ENCODE peak calls at places on chromosomes 13 and 19, in five cellular contexts. Y is HepG2, S is HCT116, Q is GM12878, O is K562. M is an unnamed sample.

GRCh38 chr19:19900124-19900523 is 622 bp upstream of the ZNF93 start:
- DNase-seq in Y (no peak), S (no peak), Q (no peak), O (peak; percentile 25), M (no peak)

GRCh38 chr19:1104452-1105216 is 840 bp downstream of the GPX4 start:
- DNase-seq in Y (peak; percentile 72), S (no peak), Q (no peak), O (peak; percentile 81), M (peak; percentile 80)

GRCh38 chr19:4754248-4754647 is 30.6 kb upstream of the DPP9 start:
- DNase-seq in Y (no peak), S (no peak), Q (no peak), O (peak; percentile 12), M (no peak)

GRCh38 chr19:13796301-13797057 is 1.2 kb downstream of the ZSWIM4 start:
- DNase-seq in Y (peak; percentile 23), S (peak; percentile 60), Q (no peak), O (peak; percentile 8), M (peak; percentile 28)

GRCh38 chr13:101942038-101942437 is 459.8 kb downstream of the FGF14 start:
- DNase-seq in Y (peak; percentile 7), S (no peak), Q (no peak), O (no peak), M (no peak)

GRCh38 chr19:32200312-32201038 is 144.9 kb upstream of the ZNF507 start:
- DNase-seq in Y (no peak), S (no peak), Q (no peak), O (no peak), M (no peak)

GRCh38 chr19:10861118-10861651 is 10.2 kb upstream of the CARM1 start:
- DNase-seq in Y (peak; percentile 54), S (peak; percentile 31), Q (no peak), O (peak; percentile 40), M (peak; percentile 54)

GRCh38 chr13:110416131-110416584 is 109.1 kb downstream of the COL4A2 start:
- DNase-seq in Y (no peak), S (no peak), Q (no peak), O (no peak), M (no peak)

GRCh38 chr19:8355631-8356402 is 8.1 kb upstream of the ANGPTL4 start:
- DNase-seq in Y (peak; percentile 72), S (peak; percentile 70), Q (no peak), O (peak; percentile 43), M (no peak)

GRCh38 chr19:48006762-48007161 is 12.3 kb downstream of the ELSPBP1 start:
- DNase-seq in Y (peak; percentile 15), S (peak; percentile 32), Q (no peak), O (peak; percentile 52), M (no peak)

GRCh38 chr13:29924482-29924884 is 74.1 kb upstream of the UBL3 start:
- DNase-seq in Y (peak; percentile 44), S (no peak), Q (no peak), O (no peak), M (no peak)

GRCh38 chr13:46530084-46530935 is 22.7 kb upstream of the LRCH1 start:
- DNase-seq in Y (no peak), S (no peak), Q (no peak), O (no peak), M (no peak)

GRCh38 chr13:24802074-24802473 is 38.1 kb downstream of the RNF17 start:
- DNase-seq in Y (no peak), S (no peak), Q (no peak), O (no peak), M (peak; percentile 1)

GRCh38 chr19:1503089-1503924 is 9.5 kb downstream of the ADAMTSL5 start:
- DNase-seq in Y (no peak), S (no peak), Q (no peak), O (peak; percentile 85), M (peak; percentile 35)

GRCh38 chr19:3007975-3008374 is 21.1 kb downstream of the TLE2 start:
- DNase-seq in Y (no peak), S (no peak), Q (no peak), O (no peak), M (no peak)

GRCh38 chr19:50835785-50836542 is 2.6 kb upstream of the KLK15 start:
- DNase-seq in Y (peak; percentile 38), S (peak; percentile 57), Q (peak; percentile 26), O (peak; percentile 96), M (peak; percentile 79)

GRCh38 chr19:30355586-30355985 is 16.6 kb upstream of the ZNF536 start:
- DNase-seq in Y (no peak), S (no peak), Q (no peak), O (no peak), M (no peak)

GRCh38 chr13:95463516-95463915 is 89.0 kb upstream of the CLDN10 start:
- DNase-seq in Y (no peak), S (no peak), Q (no peak), O (no peak), M (no peak)

GRCh38 chr13:40119852-40120251 is 464.4 kb downstream of the COG6 start:
- DNase-seq in Y (no peak), S (no peak), Q (no peak), O (no peak), M (no peak)

GRCh38 chr19:16587031-16588023 is 15.1 kb upstream of the SLC35E1 start:
- DNase-seq in Y (no peak), S (no peak), Q (peak; percentile 84), O (no peak), M (no peak)

GRCh38 chr13:111328111-111328802 is 7.8 kb downstream of the TEX29 start:
- DNase-seq in Y (no peak), S (no peak), Q (no peak), O (no peak), M (no peak)

GRCh38 chr19:27729332-27729731 is 1483.6 kb downstream of the UQCRFS1 start:
- DNase-seq in Y (no peak), S (no peak), Q (no peak), O (no peak), M (no peak)

GRCh38 chr19:29666634-29667389 is 1.6 kb downstream of the PLEKHF1 start:
- DNase-seq in Y (peak; percentile 55), S (no peak), Q (no peak), O (no peak), M (no peak)

GRCh38 chr19:33404916-33405315 is 31.4 kb downstream of the CEBPG start:
- DNase-seq in Y (no peak), S (no peak), Q (no peak), O (no peak), M (no peak)

GRCh38 chr13:114067381-114067885 is 65.0 kb downstream of the RASA3 start:
- DNase-seq in Y (no peak), S (no peak), Q (peak; percentile 87), O (no peak), M (no peak)

GRCh38 chr19:55199620-55200204 is 9.6 kb downstream of the PTPRH start:
- DNase-seq in Y (no peak), S (no peak), Q (no peak), O (no peak), M (no peak)

GRCh38 chr13:60066206-60066605 is 97.5 kb downstream of the DIAPH3 start:
- DNase-seq in Y (no peak), S (no peak), Q (no peak), O (no peak), M (no peak)

GRCh38 chr13:78610381-78610883 is 7.1 kb upstream of the POU4F1 start:
- DNase-seq in Y (no peak), S (no peak), Q (no peak), O (no peak), M (no peak)

GRCh38 chr13:73913043-73913740 is 221.0 kb downstream of the KLF12 start:
- DNase-seq in Y (no peak), S (no peak), Q (no peak), O (no peak), M (no peak)

GRCh38 chr13:41004875-41005693 is 14.0 kb downstream of the ELF1 start:
- DNase-seq in Y (no peak), S (no peak), Q (peak; percentile 79), O (no peak), M (no peak)

GRCh38 chr13:24693862-24694471 is 13.8 kb downstream of the ATP12A start:
- DNase-seq in Y (peak; percentile 60), S (peak; percentile 74), Q (no peak), O (peak; percentile 76), M (peak; percentile 69)

GRCh38 chr19:23345838-23346237 is 49.4 kb downstream of the ZNF91 start:
- DNase-seq in Y (no peak), S (no peak), Q (no peak), O (peak; percentile 10), M (no peak)

GRCh38 chr19:58474291-58474996 is 1.7 kb upstream of the ZNF446 start:
- DNase-seq in Y (no peak), S (no peak), Q (no peak), O (no peak), M (no peak)

GRCh38 chr19:38062959-38063786 is 156.2 kb downstream of the SIPA1L3 start:
- DNase-seq in Y (no peak), S (no peak), Q (no peak), O (peak; percentile 42), M (peak; percentile 39)

GRCh38 chr19:46040952-46041500 is at the start of gene IGFL4:
- DNase-seq in Y (no peak), S (no peak), Q (no peak), O (peak; percentile 14), M (no peak)
- TF ChIP-seq JUND in Y (no peak), S (peak; percentile 34), Q (no peak), O (peak; percentile 68), M (no peak)

GRCh38 chr19:40337594-40337993 is 10.6 kb downstream of the C19orf47 start:
- DNase-seq in Y (no peak), S (no peak), Q (no peak), O (no peak), M (no peak)
- TF ChIP-seq JUND in Y (no peak), S (no peak), Q (no peak), O (no peak), M (no peak)

GRCh38 chr13:27076411-27076810 is 95.2 kb downstream of the USP12 start:
- DNase-seq in Y (no peak), S (no peak), Q (no peak), O (no peak), M (no peak)
- TF ChIP-seq JUND in Y (no peak), S (no peak), Q (no peak), O (no peak), M (no peak)

GRCh38 chr13:86038490-86038889 is 239.3 kb upstream of the SLITRK6 start:
- DNase-seq in Y (no peak), S (no peak), Q (no peak), O (no peak), M (no peak)
- TF ChIP-seq JUND in Y (no peak), S (no peak), Q (no peak), O (no peak), M (no peak)

M was measured in T47D.